ENCODE peak calls at places on chromosomes 2 and 18, in six cellular contexts. J is PC-3, E is heart left ventricle, C is fibroblast of lung, V is thoracic aorta, N is thyroid gland. Q is an unnamed sample.

GRCh38 chr2:25561136-25561850 is 112.1 kb downstream of the DTNB start:
- DNase-seq in J (no peak), N (no peak), E (no peak), V (no peak), C (no peak), Q (no peak)

GRCh38 chr2:96404446-96405373 is 69.1 kb downstream of the NCAPH start:
- DNase-seq in J (peak; percentile 26), E (peak; percentile 34), N (peak; percentile 54), C (no peak), V (no peak), Q (peak; percentile 72)

GRCh38 chr2:28753043-28753683 is 1.5 kb downstream of the PPP1CB start:
- DNase-seq in E (peak; percentile 55), J (peak; percentile 87), V (no peak), C (peak; percentile 69), N (peak; percentile 70), Q (peak; percentile 78)

GRCh38 chr2:233758168-233758567 is 1.9 kb upstream of the UGT1A1 start:
- DNase-seq in E (no peak), V (no peak), C (no peak), J (no peak), N (no peak), Q (no peak)

GRCh38 chr2:6418316-6418715 is 447.4 kb downstream of the CMPK2 start:
- DNase-seq in J (no peak), V (no peak), E (no peak), N (no peak), C (no peak), Q (no peak)

GRCh38 chr2:133607679-133608078 is 39.4 kb upstream of the NCKAP5 start:
- DNase-seq in C (peak; percentile 86), N (no peak), V (no peak), E (no peak), J (no peak), Q (no peak)

GRCh38 chr2:100292022-100292580 is 30.2 kb downstream of the LONRF2 start:
- DNase-seq in J (peak; percentile 82), E (no peak), V (no peak), C (peak; percentile 98), N (peak; percentile 91), Q (peak; percentile 29)

GRCh38 chr2:74516070-74516633 is 1.9 kb downstream of the TLX2 start:
- DNase-seq in C (no peak), E (peak; percentile 76), N (no peak), V (no peak), J (no peak), Q (peak; percentile 73)

GRCh38 chr2:40397720-40398119 is 54.2 kb downstream of the SLC8A1 start:
- DNase-seq in C (no peak), V (no peak), E (no peak), N (no peak), J (no peak), Q (no peak)

GRCh38 chr2:85794491-85795121 is 40.8 kb downstream of the ATOH8 start:
- DNase-seq in J (no peak), C (no peak), V (no peak), N (peak; percentile 69), E (peak; percentile 36), Q (no peak)

GRCh38 chr18:67308819-67309218 is 207.7 kb downstream of the DSEL start:
- DNase-seq in E (no peak), N (no peak), C (no peak), V (no peak), J (no peak), Q (no peak)

GRCh38 chr2:105437708-105438103 is 38.9 kb upstream of the FHL2 start:
- DNase-seq in J (no peak), C (peak; percentile 87), N (no peak), V (no peak), E (no peak), Q (no peak)

GRCh38 chr2:106189764-106190468 is 4.2 kb downstream of the UXS1 start:
- DNase-seq in N (no peak), C (peak; percentile 43), V (no peak), J (peak; percentile 88), E (no peak), Q (no peak)

GRCh38 chr2:71417300-71418202 is 35.8 kb upstream of the DYSF start:
- DNase-seq in N (no peak), E (no peak), V (no peak), C (no peak), J (no peak), Q (no peak)

GRCh38 chr2:113876503-113877387 is 13.1 kb upstream of the ACTR3 start:
- DNase-seq in E (no peak), N (peak; percentile 44), C (peak; percentile 71), J (peak; percentile 99), V (no peak), Q (peak; percentile 83)

GRCh38 chr2:12043131-12043530 is 296.7 kb downstream of the LPIN1 start:
- DNase-seq in V (no peak), C (no peak), J (no peak), E (no peak), N (no peak), Q (no peak)

GRCh38 chr2:69554568-69554967 is 89.0 kb downstream of the AAK1 start:
- DNase-seq in J (no peak), E (no peak), N (no peak), C (no peak), V (no peak), Q (no peak)

GRCh38 chr18:28511421-28511821 is 334.5 kb upstream of the CDH2 start:
- DNase-seq in J (peak; percentile 67), E (no peak), V (no peak), C (peak; percentile 54), N (no peak), Q (no peak)

GRCh38 chr2:202072226-202072625 is 829 bp upstream of the KIAA2012 start:
- DNase-seq in J (peak; percentile 17), E (no peak), N (no peak), C (no peak), V (no peak), Q (no peak)

GRCh38 chr2:109432421-109432820 is 181.3 kb downstream of the SEPTIN10 start:
- DNase-seq in C (no peak), E (no peak), J (no peak), N (no peak), V (no peak), Q (no peak)

GRCh38 chr2:10414591-10414990 is 33.5 kb downstream of the ODC1 start:
- DNase-seq in N (no peak), J (no peak), V (no peak), C (no peak), E (no peak), Q (peak; percentile 53)

GRCh38 chr2:118315606-118316005 is 227.3 kb downstream of the INSIG2 start:
- DNase-seq in E (no peak), J (no peak), V (no peak), N (no peak), C (no peak), Q (no peak)
- H3K4me3 ChIP-seq in E (no peak overlapping the region), J (no peak overlapping the region), V (no peak overlapping the region), N (no peak overlapping the region), C (no peak overlapping the region), Q (no peak overlapping the region)

DNA sequence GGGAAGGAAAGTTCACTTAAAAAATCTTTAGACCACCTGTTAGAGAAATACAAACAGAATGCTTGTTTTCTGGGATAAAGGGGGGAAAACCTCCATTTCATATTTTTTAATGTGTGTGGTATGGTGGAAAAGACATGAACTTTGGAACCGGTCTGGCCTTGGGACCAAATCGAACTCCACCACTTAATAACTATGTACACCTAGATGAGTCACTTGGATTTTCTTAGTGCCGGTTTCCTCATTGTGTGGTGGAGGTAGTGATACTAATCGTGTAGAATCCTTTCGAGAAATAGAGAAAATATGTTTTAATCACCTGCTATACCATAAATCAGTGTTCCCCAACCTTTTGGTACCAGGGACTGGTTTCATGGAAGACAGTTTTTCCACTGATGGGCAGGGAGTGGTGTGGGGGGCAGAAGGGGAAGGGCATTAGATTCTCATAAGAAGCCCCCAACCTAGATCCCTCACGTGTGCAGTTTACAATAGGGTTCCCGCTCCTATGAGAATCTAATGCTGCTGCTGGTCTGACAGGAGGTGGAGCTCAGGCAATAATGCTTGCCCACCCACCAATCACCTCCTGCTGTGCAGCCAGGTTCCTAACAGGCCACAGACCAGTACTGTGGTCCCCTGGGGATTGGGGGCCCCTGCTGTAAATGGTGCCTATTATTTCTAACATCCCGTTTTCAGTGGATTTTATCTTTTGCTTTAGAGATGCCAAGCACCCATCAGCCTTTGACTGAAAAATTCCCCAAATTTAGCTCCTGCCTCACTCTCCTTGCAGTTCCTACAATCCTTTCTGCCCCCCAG is 308.8 kb downstream of the PRKCE start:
- DNase-seq in E (no peak), C (no peak), V (no peak), J (peak; percentile 68), N (no peak), Q (peak; percentile 41)
- H3K4me1 ChIP-seq in E (peaks cover 48% of the 10 kb centered on the region), C (peaks cover 22% of the 10 kb centered on the region), V (peaks cover 41% of the 10 kb centered on the region), J (peaks cover 52% of the 10 kb centered on the region), N (peaks cover 16% of the 10 kb centered on the region), Q (peaks cover 42% of the 10 kb centered on the region)

DNA sequence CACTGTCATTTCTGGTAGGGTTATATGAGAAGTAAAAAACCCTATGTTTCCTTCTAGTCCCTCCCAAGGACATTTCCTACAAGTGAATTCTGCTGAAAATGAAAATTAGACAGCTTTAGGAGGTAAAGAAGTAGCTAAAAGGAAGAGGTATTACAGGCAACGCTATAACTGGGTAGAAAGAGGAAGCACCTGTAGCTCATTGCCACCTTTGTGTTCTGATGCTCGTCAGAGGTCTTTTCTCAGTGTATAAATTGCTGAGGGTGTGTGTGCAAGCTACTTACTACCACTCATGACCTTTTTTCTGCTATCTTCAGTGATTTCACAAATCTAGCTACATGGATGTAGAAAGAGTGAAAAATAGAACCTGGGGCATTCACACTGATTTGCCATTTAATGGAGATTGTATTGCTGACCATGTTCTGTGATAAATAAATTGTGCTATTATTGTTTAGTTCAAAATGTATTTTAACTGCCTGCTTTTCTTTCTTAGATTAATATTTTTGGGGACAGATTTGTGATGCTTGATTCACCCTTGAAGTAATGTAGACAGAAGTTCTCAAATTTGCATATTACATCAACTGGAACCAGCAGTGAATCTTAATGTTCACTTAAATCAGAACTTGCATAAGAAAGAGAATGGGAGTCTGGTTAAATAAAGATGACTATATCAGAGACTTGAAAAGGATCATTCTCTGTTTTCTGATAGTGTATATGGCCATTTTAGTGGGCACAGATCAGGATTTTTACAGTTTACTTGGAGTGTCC is 1.6 kb downstream of the DNAJC10 start:
- DNase-seq in J (no peak), N (no peak), V (no peak), C (no peak), E (no peak), Q (no peak)
- H3K4me3 ChIP-seq in J (peak overlapping the region; percentile 94), N (no peak overlapping the region), V (peak overlapping the region; percentile 91), C (peak overlapping the region; percentile 99), E (peak overlapping the region; percentile 94), Q (no peak overlapping the region)

DNA sequence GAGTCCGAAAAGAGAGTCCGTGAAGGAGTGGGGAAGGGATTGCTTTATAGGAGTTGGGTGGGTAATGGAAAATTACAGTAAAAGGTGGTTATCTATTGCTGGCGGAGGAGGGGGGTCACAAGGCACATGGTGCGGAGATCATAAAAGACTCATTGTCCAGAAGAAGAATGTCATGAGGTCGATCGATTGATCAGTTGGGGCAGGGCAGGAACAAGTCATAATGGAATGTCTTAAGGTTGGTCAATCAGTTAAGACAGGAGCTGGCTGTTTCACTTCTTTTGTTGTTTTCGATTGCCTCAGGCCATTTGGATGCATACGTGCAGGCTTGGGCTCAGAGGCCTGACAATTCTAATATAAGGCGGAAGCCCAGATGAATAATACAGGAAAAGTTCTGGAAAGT is 473.0 kb upstream of the TNP1 start:
- DNase-seq in V (no peak), C (no peak), N (no peak), J (no peak), E (no peak), Q (no peak)
- H3K4me1 ChIP-seq in V (peaks cover 46% of the 10 kb centered on the region), C (peaks cover 8% of the 10 kb centered on the region), N (peaks cover 28% of the 10 kb centered on the region), J (peaks cover 41% of the 10 kb centered on the region), E (peaks cover 27% of the 10 kb centered on the region), Q (peaks cover 8% of the 10 kb centered on the region)

GRCh38 chr18:43129946-43130523 is 14.6 kb upstream of the RIT2 start:
- DNase-seq in C (peak; percentile 22), V (no peak), J (no peak), E (no peak), N (no peak), Q (no peak)
- H3K4me3 ChIP-seq in C (no peak overlapping the region), V (no peak overlapping the region), J (no peak overlapping the region), E (peak overlapping the region; percentile 6), N (peak overlapping the region; percentile 5), Q (no peak overlapping the region)

GRCh38 chr2:174331731-174332606 is 2.8 kb upstream of the SP9 start:
- DNase-seq in C (no peak), N (no peak), J (peak; percentile 23), V (no peak), E (no peak), Q (no peak)
- H3K4me1 ChIP-seq in C (no peaks in the 10 kb centered on the region), N (peaks cover 27% of the 10 kb centered on the region), J (peaks cover 4% of the 10 kb centered on the region), V (peaks cover 30% of the 10 kb centered on the region), E (peaks cover 49% of the 10 kb centered on the region), Q (peaks cover 44% of the 10 kb centered on the region)